ENCODE peak calls at places on chromosomes 16 and 17, in eight cellular contexts. One of them, this sample, is unnamed.

GRCh38 chr17:57707892-57708291 is 37.2 kb downstream of the CCDC182 start:
- DNase-seq in neural progenitor cell: peak; percentile 71
- DNase-seq in uterus: no peak
- DNase-seq in mesothelial cell of epicardium: no peak
- DNase-seq in progenitor cell of endocrine pancreas: no peak
- DNase-seq in psoas muscle: peak; percentile 22
- DNase-seq in tibial nerve: no peak
- DNase-seq in stomach: no peak
- DNase-seq in this sample: no peak

GRCh38 chr17:73669771-73670170 is 25.5 kb upstream of the SDK2 start:
- DNase-seq in tibial nerve: no peak
- DNase-seq in uterus: no peak
- DNase-seq in progenitor cell of endocrine pancreas: no peak
- DNase-seq in neural progenitor cell: no peak
- DNase-seq in mesothelial cell of epicardium: no peak
- DNase-seq in stomach: no peak
- DNase-seq in psoas muscle: no peak
- DNase-seq in this sample: no peak

GRCh38 chr17:4708436-4708835 is 2.0 kb upstream of the ARRB2 start:
- DNase-seq in progenitor cell of endocrine pancreas: no peak
- DNase-seq in uterus: no peak
- DNase-seq in stomach: no peak
- DNase-seq in mesothelial cell of epicardium: no peak
- DNase-seq in tibial nerve: no peak
- DNase-seq in neural progenitor cell: peak; percentile 36
- DNase-seq in psoas muscle: no peak
- DNase-seq in this sample: no peak

GRCh38 chr17:11787074-11787473 is 188.8 kb downstream of the DNAH9 start:
- DNase-seq in psoas muscle: no peak
- DNase-seq in progenitor cell of endocrine pancreas: no peak
- DNase-seq in mesothelial cell of epicardium: no peak
- DNase-seq in uterus: no peak
- DNase-seq in neural progenitor cell: no peak
- DNase-seq in tibial nerve: no peak
- DNase-seq in stomach: no peak
- DNase-seq in this sample: no peak

GRCh38 chr17:50052822-50053653 is 2.9 kb upstream of the ITGA3 start:
- DNase-seq in stomach: peak; percentile 43
- DNase-seq in neural progenitor cell: no peak
- DNase-seq in progenitor cell of endocrine pancreas: no peak
- DNase-seq in uterus: peak; percentile 88
- DNase-seq in psoas muscle: no peak
- DNase-seq in tibial nerve: no peak
- DNase-seq in mesothelial cell of epicardium: peak; percentile 70
- DNase-seq in this sample: no peak

GRCh38 chr17:19335951-19336631 is 26.4 kb downstream of the B9D1 start:
- DNase-seq in mesothelial cell of epicardium: no peak
- DNase-seq in uterus: no peak
- DNase-seq in progenitor cell of endocrine pancreas: no peak
- DNase-seq in stomach: no peak
- DNase-seq in psoas muscle: no peak
- DNase-seq in tibial nerve: no peak
- DNase-seq in neural progenitor cell: no peak
- DNase-seq in this sample: no peak

GRCh38 chr17:45019177-45019711 is 32.2 kb downstream of the DCAKD start:
- DNase-seq in uterus: no peak
- DNase-seq in neural progenitor cell: peak; percentile 53
- DNase-seq in progenitor cell of endocrine pancreas: peak; percentile 47
- DNase-seq in tibial nerve: peak; percentile 9
- DNase-seq in psoas muscle: peak; percentile 61
- DNase-seq in mesothelial cell of epicardium: no peak
- DNase-seq in stomach: peak; percentile 61
- DNase-seq in this sample: no peak

GRCh38 chr17:73831699-73832098 is 187.5 kb upstream of the SDK2 start:
- DNase-seq in mesothelial cell of epicardium: no peak
- DNase-seq in tibial nerve: no peak
- DNase-seq in neural progenitor cell: no peak
- DNase-seq in progenitor cell of endocrine pancreas: no peak
- DNase-seq in uterus: no peak
- DNase-seq in psoas muscle: no peak
- DNase-seq in stomach: no peak
- DNase-seq in this sample: no peak

GRCh38 chr17:38343608-38343980 is at the start of gene GPR179:
- DNase-seq in progenitor cell of endocrine pancreas: no peak
- DNase-seq in uterus: no peak
- DNase-seq in stomach: no peak
- DNase-seq in tibial nerve: no peak
- DNase-seq in neural progenitor cell: no peak
- DNase-seq in psoas muscle: no peak
- DNase-seq in mesothelial cell of epicardium: no peak
- DNase-seq in this sample: no peak

GRCh38 chr16:16083421-16084156 is 134.2 kb downstream of the ABCC1 start:
- DNase-seq in mesothelial cell of epicardium: no peak
- DNase-seq in tibial nerve: no peak
- DNase-seq in psoas muscle: no peak
- DNase-seq in uterus: no peak
- DNase-seq in stomach: no peak
- DNase-seq in neural progenitor cell: no peak
- DNase-seq in progenitor cell of endocrine pancreas: no peak
- DNase-seq in this sample: no peak

GRCh38 chr17:33858682-33859081 is 396.4 kb upstream of the CCL2 start:
- DNase-seq in stomach: no peak
- DNase-seq in uterus: no peak
- DNase-seq in psoas muscle: no peak
- DNase-seq in mesothelial cell of epicardium: no peak
- DNase-seq in neural progenitor cell: no peak
- DNase-seq in tibial nerve: no peak
- DNase-seq in progenitor cell of endocrine pancreas: no peak
- DNase-seq in this sample: no peak

GRCh38 chr17:80218391-80218790 is 1.7 kb downstream of the SGSH start:
- DNase-seq in mesothelial cell of epicardium: no peak
- DNase-seq in tibial nerve: no peak
- DNase-seq in progenitor cell of endocrine pancreas: no peak
- DNase-seq in uterus: no peak
- DNase-seq in stomach: no peak
- DNase-seq in psoas muscle: no peak
- DNase-seq in neural progenitor cell: no peak
- DNase-seq in this sample: no peak

GRCh38 chr16:87057291-87057881 is 259.8 kb downstream of the C16orf95 start:
- DNase-seq in neural progenitor cell: peak; percentile 33
- DNase-seq in psoas muscle: no peak
- DNase-seq in mesothelial cell of epicardium: no peak
- DNase-seq in progenitor cell of endocrine pancreas: no peak
- DNase-seq in tibial nerve: no peak
- DNase-seq in uterus: no peak
- DNase-seq in stomach: no peak
- DNase-seq in this sample: no peak

GRCh38 chr16:87054856-87055255 is 262.3 kb downstream of the C16orf95 start:
- DNase-seq in uterus: no peak
- DNase-seq in stomach: no peak
- DNase-seq in psoas muscle: no peak
- DNase-seq in mesothelial cell of epicardium: no peak
- DNase-seq in neural progenitor cell: no peak
- DNase-seq in tibial nerve: no peak
- DNase-seq in progenitor cell of endocrine pancreas: no peak
- DNase-seq in this sample: no peak

GRCh38 chr16:87054154-87054553 is 263.0 kb downstream of the C16orf95 start:
- DNase-seq in stomach: no peak
- DNase-seq in progenitor cell of endocrine pancreas: no peak
- DNase-seq in psoas muscle: no peak
- DNase-seq in mesothelial cell of epicardium: no peak
- DNase-seq in uterus: no peak
- DNase-seq in tibial nerve: no peak
- DNase-seq in neural progenitor cell: no peak
- DNase-seq in this sample: no peak

GRCh38 chr16:87056551-87056950 is 260.6 kb downstream of the C16orf95 start:
- DNase-seq in mesothelial cell of epicardium: no peak
- DNase-seq in neural progenitor cell: no peak
- DNase-seq in tibial nerve: no peak
- DNase-seq in psoas muscle: no peak
- DNase-seq in stomach: no peak
- DNase-seq in uterus: no peak
- DNase-seq in progenitor cell of endocrine pancreas: no peak
- DNase-seq in this sample: no peak

GRCh38 chr16:87056083-87056482 is 261.1 kb downstream of the C16orf95 start:
- DNase-seq in psoas muscle: no peak
- DNase-seq in uterus: no peak
- DNase-seq in progenitor cell of endocrine pancreas: no peak
- DNase-seq in stomach: no peak
- DNase-seq in neural progenitor cell: no peak
- DNase-seq in tibial nerve: no peak
- DNase-seq in mesothelial cell of epicardium: no peak
- DNase-seq in this sample: no peak
- TF ChIP-seq CTCF in psoas muscle: no peak
- TF ChIP-seq CTCF in uterus: no peak
- TF ChIP-seq CTCF in progenitor cell of endocrine pancreas: no peak
- TF ChIP-seq CTCF in stomach: no peak
- TF ChIP-seq CTCF in neural progenitor cell: peak; percentile 14
- TF ChIP-seq CTCF in tibial nerve: no peak
- TF ChIP-seq CTCF in mesothelial cell of epicardium: no peak
- TF ChIP-seq CTCF in this sample: no peak

DNA sequence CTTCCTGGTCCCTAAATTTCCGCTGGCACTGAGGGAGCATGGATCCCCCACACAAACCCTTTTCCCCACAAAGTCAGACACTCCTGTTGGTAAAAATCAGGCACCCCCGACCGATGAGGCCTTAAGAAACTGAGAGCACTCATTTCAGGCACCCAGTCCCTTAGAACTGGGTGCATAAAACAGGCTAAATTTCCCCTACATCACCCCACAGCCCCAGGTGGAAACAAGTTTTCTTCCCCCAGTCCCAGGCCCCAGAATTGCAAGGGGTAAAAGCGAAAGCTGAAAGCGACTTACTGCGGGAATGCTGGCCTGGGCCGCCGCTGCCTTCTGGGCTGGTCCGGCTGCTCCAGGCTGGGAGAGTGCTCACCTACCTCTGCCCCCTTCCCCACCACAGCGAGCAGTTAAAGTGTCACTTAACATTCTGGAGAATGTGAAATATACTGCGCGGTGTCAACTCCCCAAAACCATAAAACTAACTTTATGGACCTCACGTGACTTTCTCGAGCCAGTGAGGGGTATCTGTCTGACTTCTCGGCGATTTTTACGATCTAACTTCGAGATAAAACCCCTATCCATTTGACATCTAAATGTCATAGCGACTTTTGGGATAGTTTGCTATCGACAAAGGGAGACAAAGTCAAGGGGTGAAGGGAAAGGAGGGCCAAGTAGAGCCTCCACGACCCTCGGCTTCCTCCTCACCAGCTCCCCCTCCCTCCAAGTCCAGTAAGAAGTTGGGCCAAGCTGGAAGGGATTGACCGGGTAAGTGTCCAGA is at the start of gene HOXB3:
- DNase-seq in stomach: no peak
- DNase-seq in uterus: no peak
- DNase-seq in neural progenitor cell: no peak
- DNase-seq in progenitor cell of endocrine pancreas: no peak
- DNase-seq in psoas muscle: no peak
- DNase-seq in tibial nerve: no peak
- DNase-seq in mesothelial cell of epicardium: no peak
- DNase-seq in this sample: no peak
- TF ChIP-seq CTCF in stomach: no peak
- TF ChIP-seq CTCF in uterus: no peak
- TF ChIP-seq CTCF in neural progenitor cell: no peak
- TF ChIP-seq CTCF in progenitor cell of endocrine pancreas: no peak
- TF ChIP-seq CTCF in psoas muscle: no peak
- TF ChIP-seq CTCF in tibial nerve: no peak
- TF ChIP-seq CTCF in mesothelial cell of epicardium: no peak
- TF ChIP-seq CTCF in this sample: no peak

GRCh38 chr17:21297597-21297996 is 13.1 kb downstream of the MAP2K3 start:
- DNase-seq in neural progenitor cell: peak; percentile 41
- DNase-seq in tibial nerve: no peak
- DNase-seq in progenitor cell of endocrine pancreas: no peak
- DNase-seq in psoas muscle: no peak
- DNase-seq in stomach: no peak
- DNase-seq in uterus: no peak
- DNase-seq in mesothelial cell of epicardium: no peak
- DNase-seq in this sample: no peak

GRCh38 chr17:21297026-21297520 is 12.6 kb downstream of the MAP2K3 start:
- DNase-seq in tibial nerve: no peak
- DNase-seq in mesothelial cell of epicardium: no peak
- DNase-seq in neural progenitor cell: no peak
- DNase-seq in uterus: no peak
- DNase-seq in stomach: no peak
- DNase-seq in progenitor cell of endocrine pancreas: no peak
- DNase-seq in psoas muscle: peak; percentile 45
- DNase-seq in this sample: peak; percentile 68

GRCh38 chr17:21299981-21300600 is 15.6 kb downstream of the MAP2K3 start:
- DNase-seq in progenitor cell of endocrine pancreas: no peak
- DNase-seq in neural progenitor cell: no peak
- DNase-seq in psoas muscle: no peak
- DNase-seq in tibial nerve: no peak
- DNase-seq in mesothelial cell of epicardium: no peak
- DNase-seq in uterus: no peak
- DNase-seq in stomach: no peak
- DNase-seq in this sample: no peak

GRCh38 chr17:21298983-21299519 is 14.5 kb downstream of the MAP2K3 start:
- DNase-seq in uterus: no peak
- DNase-seq in tibial nerve: no peak
- DNase-seq in progenitor cell of endocrine pancreas: no peak
- DNase-seq in mesothelial cell of epicardium: no peak
- DNase-seq in psoas muscle: no peak
- DNase-seq in stomach: no peak
- DNase-seq in neural progenitor cell: no peak
- DNase-seq in this sample: no peak

GRCh38 chr17:21298056-21298982 is 13.8 kb downstream of the MAP2K3 start:
- DNase-seq in tibial nerve: no peak
- DNase-seq in uterus: no peak
- DNase-seq in mesothelial cell of epicardium: no peak
- DNase-seq in neural progenitor cell: no peak
- DNase-seq in stomach: no peak
- DNase-seq in progenitor cell of endocrine pancreas: no peak
- DNase-seq in psoas muscle: no peak
- DNase-seq in this sample: no peak
- TF ChIP-seq CTCF in tibial nerve: no peak
- TF ChIP-seq CTCF in uterus: no peak
- TF ChIP-seq CTCF in mesothelial cell of epicardium: no peak
- TF ChIP-seq CTCF in neural progenitor cell: no peak
- TF ChIP-seq CTCF in stomach: no peak
- TF ChIP-seq CTCF in progenitor cell of endocrine pancreas: no peak
- TF ChIP-seq CTCF in psoas muscle: no peak
- TF ChIP-seq CTCF in this sample: no peak

DNA sequence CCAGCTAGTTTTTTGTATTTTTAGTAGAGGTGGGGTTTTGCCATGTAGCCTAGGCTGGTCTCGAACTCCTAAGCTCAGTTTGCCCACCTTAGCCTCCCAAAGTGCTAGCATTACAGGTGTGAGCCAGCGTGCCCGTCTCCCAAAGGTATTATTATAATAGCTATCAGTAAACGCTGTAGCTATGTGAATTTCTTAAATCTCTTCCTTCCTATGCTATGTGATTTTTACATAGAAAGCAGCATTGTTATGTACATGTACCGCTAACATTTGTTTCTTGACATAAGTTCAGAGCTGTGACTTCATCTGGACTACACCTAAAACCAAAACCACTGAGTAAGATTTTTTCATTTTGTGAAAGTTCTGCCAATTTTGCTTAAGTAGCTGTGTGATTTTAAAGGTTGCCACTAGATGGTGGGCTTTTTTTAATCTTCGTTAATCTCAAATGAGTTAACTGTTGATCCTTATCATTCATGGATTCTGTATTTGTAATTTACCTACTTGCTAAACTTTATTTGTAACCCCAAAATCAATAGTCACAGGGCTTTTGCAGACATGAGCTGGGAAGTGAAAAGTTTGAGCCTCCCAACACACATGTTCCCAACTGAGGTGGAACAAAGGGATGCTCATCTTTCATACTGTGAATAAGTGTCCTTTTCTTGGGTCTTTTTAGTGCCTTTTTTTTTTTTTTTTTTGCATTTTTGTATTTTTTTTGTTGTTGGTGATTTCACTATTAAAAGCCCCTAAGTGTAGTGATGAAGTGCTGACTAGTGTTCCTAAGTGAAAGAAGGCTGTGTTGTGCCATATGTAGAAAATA is 21.9 kb downstream of the PRKAR1A start:
- DNase-seq in neural progenitor cell: no peak
- DNase-seq in psoas muscle: no peak
- DNase-seq in progenitor cell of endocrine pancreas: no peak
- DNase-seq in tibial nerve: no peak
- DNase-seq in stomach: no peak
- DNase-seq in uterus: no peak
- DNase-seq in mesothelial cell of epicardium: no peak
- DNase-seq in this sample: no peak
- TF ChIP-seq CTCF in neural progenitor cell: peak; percentile 52
- TF ChIP-seq CTCF in psoas muscle: peak; percentile 34
- TF ChIP-seq CTCF in progenitor cell of endocrine pancreas: peak; percentile 55
- TF ChIP-seq CTCF in tibial nerve: peak; percentile 43
- TF ChIP-seq CTCF in stomach: peak; percentile 14
- TF ChIP-seq CTCF in uterus: peak; percentile 48
- TF ChIP-seq CTCF in mesothelial cell of epicardium: peak; percentile 63
- TF ChIP-seq CTCF in this sample: peak; percentile 69